ENCODE peak calls at places on chromosomes 5 and 9, in five cellular contexts. O is tibial nerve, J is HL-60, I is RWPE1, L is PC-9. T is an unnamed sample.

GRCh38 chr9:72145093-72145492 is 4.1 kb upstream of the GDA start:
- DNase-seq in O (no peak), J (no peak), I (no peak), L (no peak), T (no peak)

GRCh38 chr9:79163544-79163943 is 408.2 kb upstream of the TLE4 start:
- DNase-seq in O (no peak), J (no peak), I (no peak), L (no peak), T (no peak)

GRCh38 chr9:136847827-136848392 is 1.3 kb upstream of the PHPT1 start:
- DNase-seq in O (peak; percentile 83), J (peak; percentile 82), I (peak; percentile 83), L (peak; percentile 79), T (peak; percentile 90)

GRCh38 chr9:129851821-129852220 is 16.6 kb downstream of the USP20 start:
- DNase-seq in O (no peak), J (no peak), I (no peak), L (no peak), T (no peak)

GRCh38 chr9:105901514-105902109 is 207.3 kb downstream of the TMEM38B start:
- DNase-seq in O (no peak), J (no peak), I (peak; percentile 80), L (peak; percentile 73), T (peak; percentile 29)

GRCh38 chr5:71533614-71534013 is 53.5 kb upstream of the MCCC2 start:
- DNase-seq in O (peak; percentile 10), J (no peak), I (no peak), L (no peak), T (no peak)

GRCh38 chr9:69806642-69807041 is 14.0 kb upstream of the CFAP95 start:
- DNase-seq in O (no peak), J (no peak), I (no peak), L (no peak), T (no peak)

GRCh38 chr5:157431544-157432200 is 28.3 kb upstream of the NIPAL4 start:
- DNase-seq in O (peak; percentile 72), J (no peak), I (peak; percentile 54), L (no peak), T (no peak)

GRCh38 chr5:177546262-177546741 is 8.1 kb downstream of the FAM193B start:
- DNase-seq in O (peak; percentile 49), J (no peak), I (peak; percentile 99), L (peak; percentile 95), T (peak; percentile 77)

GRCh38 chr9:120306088-120306487 is 273.9 kb downstream of the CDK5RAP2 start:
- DNase-seq in O (no peak), J (no peak), I (no peak), L (no peak), T (no peak)

GRCh38 chr5:171386861-171387254 is 791 bp upstream of the NPM1 start:
- DNase-seq in O (no peak), J (no peak), I (peak; percentile 41), L (no peak), T (no peak)

GRCh38 chr5:171387255-171387969 is at the start of gene NPM1:
- DNase-seq in O (peak; percentile 88), J (peak; percentile 99), I (peak; percentile 100), L (peak; percentile 90), T (peak; percentile 98)

GRCh38 chr5:171386006-171386671 is 1.5 kb upstream of the NPM1 start:
- DNase-seq in O (no peak), J (no peak), I (no peak), L (no peak), T (no peak)

GRCh38 chr5:171388816-171389168 is 1.1 kb downstream of the NPM1 start:
- DNase-seq in O (no peak), J (no peak), I (no peak), L (no peak), T (no peak)

DNA sequence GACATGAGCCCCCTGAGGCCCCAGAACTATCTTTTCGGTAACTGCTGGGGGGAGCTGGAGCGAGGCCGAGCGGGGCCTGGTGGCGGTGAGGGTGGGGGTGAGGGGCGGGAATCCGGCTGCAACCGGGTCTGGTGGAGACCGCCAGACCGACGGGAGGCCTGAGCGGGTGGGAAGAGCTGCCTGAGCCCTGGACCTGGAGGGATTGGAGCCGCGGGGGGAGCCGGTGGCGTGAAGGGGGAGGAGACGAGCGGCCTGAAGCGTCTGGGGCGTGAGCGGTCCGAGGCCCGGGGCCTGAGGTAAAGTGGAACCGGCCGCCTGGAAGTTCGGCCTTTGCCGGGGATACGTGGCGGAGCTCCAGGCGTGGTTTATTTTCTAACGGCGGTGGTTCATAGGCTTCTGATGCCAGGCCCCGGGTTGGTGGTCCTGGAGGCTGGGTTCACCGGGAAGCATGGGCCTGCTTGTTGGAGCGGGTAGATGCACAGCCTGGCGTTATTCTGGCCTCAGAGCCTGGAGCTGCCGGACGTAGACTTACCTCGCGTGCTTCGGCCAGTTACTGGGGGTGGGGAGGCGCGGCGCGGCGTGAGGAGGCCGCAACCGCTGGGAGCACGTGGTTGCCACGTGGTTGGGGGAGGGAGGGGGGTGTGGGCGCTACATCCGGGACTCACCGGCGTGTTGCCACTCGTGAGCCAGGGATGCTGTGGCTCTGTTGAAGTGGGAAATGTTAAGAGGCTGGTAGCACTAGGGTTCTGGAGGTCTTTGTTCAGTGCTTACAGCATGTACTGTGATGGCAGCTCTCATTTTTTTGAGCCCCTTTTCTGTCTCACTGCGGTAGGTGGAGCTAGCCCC is 544 bp downstream of the NPM1 start:
- DNase-seq in O (peak; percentile 71), J (peak; percentile 81), I (peak; percentile 85), L (peak; percentile 51), T (peak; percentile 87)
- TF ChIP-seq CTCF in O (no peak), J (no peak), I (no peak), L (no peak), T (no peak)

GRCh38 chr9:16930578-16930977 is 60.1 kb upstream of the BNC2 start:
- DNase-seq in O (no peak), J (no peak), I (no peak), L (no peak), T (no peak)
- TF ChIP-seq CTCF in O (no peak), J (no peak), I (no peak), L (no peak), T (no peak)

GRCh38 chr5:10792336-10792735 is 31.3 kb upstream of the DAP start:
- DNase-seq in O (no peak), J (no peak), I (no peak), L (no peak), T (no peak)

GRCh38 chr5:10797246-10797645 is 36.2 kb upstream of the DAP start:
- DNase-seq in O (no peak), J (peak; percentile 80), I (peak; percentile 13), L (peak; percentile 12), T (no peak)

GRCh38 chr5:10789021-10789420 is 28.0 kb upstream of the DAP start:
- DNase-seq in O (no peak), J (no peak), I (no peak), L (no peak), T (peak; percentile 57)

GRCh38 chr5:10789726-10790125 is 28.7 kb upstream of the DAP start:
- DNase-seq in O (no peak), J (no peak), I (no peak), L (no peak), T (no peak)

GRCh38 chr5:10793785-10794184 is 32.8 kb upstream of the DAP start:
- DNase-seq in O (no peak), J (no peak), I (no peak), L (no peak), T (no peak)
- TF ChIP-seq CTCF in O (no peak), J (no peak), I (no peak), L (no peak), T (no peak)

GRCh38 chr5:6830643-6831239 is 117.5 kb downstream of the TENT4A start:
- DNase-seq in O (no peak), J (no peak), I (no peak), L (no peak), T (no peak)

GRCh38 chr5:6832272-6832671 is 119.0 kb downstream of the TENT4A start:
- DNase-seq in O (no peak), J (no peak), I (no peak), L (no peak), T (no peak)

GRCh38 chr5:6832994-6833393 is 119.8 kb downstream of the TENT4A start:
- DNase-seq in O (no peak), J (no peak), I (no peak), L (no peak), T (peak; percentile 82)

GRCh38 chr5:6833406-6833805 is 120.2 kb downstream of the TENT4A start:
- DNase-seq in O (no peak), J (no peak), I (no peak), L (no peak), T (no peak)

GRCh38 chr5:6831678-6832077 is 118.4 kb downstream of the TENT4A start:
- DNase-seq in O (no peak), J (no peak), I (no peak), L (no peak), T (no peak)
- TF ChIP-seq CTCF in O (no peak), J (no peak), I (no peak), L (no peak), T (no peak)

DNA sequence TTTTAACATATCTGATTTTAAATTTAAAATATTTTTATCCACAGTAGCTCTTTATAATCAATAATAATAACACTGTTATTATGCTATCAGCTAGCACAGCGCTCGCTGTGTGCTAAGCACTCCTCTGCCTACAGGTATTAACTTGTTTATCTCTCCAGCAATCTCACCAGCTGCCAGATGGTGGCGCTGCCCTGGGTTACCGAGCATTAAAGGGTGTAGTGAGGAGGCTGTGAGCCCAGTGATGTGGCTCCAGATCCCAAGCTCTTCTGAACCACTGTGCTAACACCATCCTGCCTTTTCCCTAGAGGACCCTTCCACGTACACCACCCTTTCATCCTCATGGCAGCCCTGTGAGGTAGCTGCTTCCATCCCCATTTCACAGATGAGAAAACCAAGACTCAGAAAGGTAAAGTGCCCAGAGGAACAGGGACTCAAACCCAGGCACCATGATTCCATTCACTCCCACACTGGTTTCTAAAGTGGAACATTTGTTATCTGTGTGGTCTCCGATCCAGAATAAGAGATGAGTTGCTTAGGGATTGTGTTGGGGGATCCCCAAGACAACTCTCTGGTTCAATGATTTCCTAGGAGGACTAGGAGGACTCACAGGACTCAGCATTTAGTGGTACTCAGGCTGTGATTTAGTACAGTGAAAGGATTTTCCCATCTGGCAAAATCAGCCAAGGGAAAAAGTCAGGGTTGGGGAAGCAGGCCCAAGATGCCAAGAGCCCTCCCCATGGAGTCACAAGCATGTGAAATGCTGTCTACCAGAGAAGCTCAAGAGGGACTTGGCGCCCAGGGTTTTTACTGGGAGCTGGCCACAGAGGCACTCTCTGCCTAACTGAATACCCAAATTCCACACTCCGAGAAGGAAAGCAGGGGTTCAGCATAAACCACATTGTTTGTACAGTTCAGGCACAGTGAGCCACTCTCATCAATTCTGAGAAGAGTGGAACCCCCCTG is 7.0 kb downstream of the IGFBPL1 start:
- DNase-seq in O (no peak), J (no peak), I (peak; percentile 31), L (no peak), T (no peak)
- TF ChIP-seq CTCF in O (no peak), J (peak; percentile 55), I (no peak), L (peak; percentile 66), T (peak; percentile 25)

DNA sequence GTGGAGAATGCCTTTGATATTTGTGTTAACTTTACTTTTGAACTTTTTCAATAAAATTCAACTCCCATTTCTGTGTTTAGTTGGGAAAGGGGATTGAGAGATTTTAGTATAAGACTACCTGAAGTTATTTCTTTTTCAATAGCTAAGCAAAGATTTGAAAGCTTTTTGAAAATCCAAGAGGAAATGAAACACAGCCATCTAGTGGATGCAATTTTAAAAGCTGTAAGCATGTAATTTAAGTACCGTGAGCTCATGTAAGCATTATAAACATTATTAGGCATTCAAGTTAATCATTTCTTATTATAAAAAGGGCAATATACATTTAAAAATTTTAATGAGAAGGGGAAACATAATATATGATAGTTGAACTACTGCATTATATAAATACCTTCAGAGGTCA is 69.8 kb downstream of the CCDC171 start:
- DNase-seq in O (no peak), J (no peak), I (no peak), L (no peak), T (no peak)
- TF ChIP-seq CTCF in O (no peak), J (no peak), I (peak; percentile 83), L (peak; percentile 42), T (no peak)

GRCh38 chr9:126532019-126532462 is 81.7 kb upstream of the LMX1B start:
- DNase-seq in O (no peak), J (no peak), I (no peak), L (no peak), T (no peak)
- TF ChIP-seq CTCF in O (no peak), J (no peak), I (no peak), L (no peak), T (no peak)